ENCODE peak calls at places on chromosomes 2 and 18, in nine cellular contexts. One of them, this sample, is unnamed.

GRCh38 chr2:235553696-235554100 is 59.9 kb downstream of the AGAP1 start:
- DNase-seq in HCT116: no peak
- DNase-seq in K562: no peak
- DNase-seq in HL-60: no peak
- DNase-seq in HepG2: no peak
- DNase-seq in GM12878: no peak
- DNase-seq in SK-N-SH: no peak
- DNase-seq in A549: peak
- DNase-seq in Panc1: no peak
- DNase-seq in this sample: no peak

GRCh38 chr18:24060644-24061043 is 46.1 kb downstream of the TTC39C start:
- DNase-seq in A549: no peak
- DNase-seq in Panc1: no peak
- DNase-seq in HepG2: peak
- DNase-seq in GM12878: no peak
- DNase-seq in K562: no peak
- DNase-seq in HL-60: no peak
- DNase-seq in HCT116: no peak
- DNase-seq in SK-N-SH: no peak
- DNase-seq in this sample: no peak

GRCh38 chr2:109680523-109681297 is 66.5 kb downstream of the SOWAHC start:
- DNase-seq in HL-60: no peak
- DNase-seq in GM12878: no peak
- DNase-seq in K562: no peak
- DNase-seq in Panc1: no peak
- DNase-seq in HCT116: no peak
- DNase-seq in SK-N-SH: no peak
- DNase-seq in A549: peak
- DNase-seq in HepG2: peak
- DNase-seq in this sample: no peak

GRCh38 chr2:88139203-88139702 is 11.4 kb upstream of the FABP1 start:
- DNase-seq in HL-60: no peak
- DNase-seq in Panc1: no peak
- DNase-seq in HepG2: peak
- DNase-seq in HCT116: no peak
- DNase-seq in GM12878: no peak
- DNase-seq in A549: no peak
- DNase-seq in K562: no peak
- DNase-seq in SK-N-SH: no peak
- DNase-seq in this sample: no peak

GRCh38 chr2:197158138-197158537 is 152.4 kb downstream of the ANKRD44 start:
- DNase-seq in HepG2: no peak
- DNase-seq in Panc1: no peak
- DNase-seq in A549: no peak
- DNase-seq in HCT116: no peak
- DNase-seq in SK-N-SH: no peak
- DNase-seq in GM12878: no peak
- DNase-seq in K562: no peak
- DNase-seq in HL-60: no peak
- DNase-seq in this sample: no peak

GRCh38 chr18:33914399-33914798 is 310.3 kb downstream of the NOL4 start:
- DNase-seq in A549: no peak
- DNase-seq in HCT116: no peak
- DNase-seq in SK-N-SH: no peak
- DNase-seq in HepG2: no peak
- DNase-seq in GM12878: no peak
- DNase-seq in Panc1: no peak
- DNase-seq in HL-60: no peak
- DNase-seq in K562: no peak
- DNase-seq in this sample: no peak

GRCh38 chr2:239870863-239871262 is 154.3 kb downstream of the NDUFA10 start:
- DNase-seq in Panc1: no peak
- DNase-seq in SK-N-SH: no peak
- DNase-seq in HepG2: no peak
- DNase-seq in HCT116: no peak
- DNase-seq in GM12878: no peak
- DNase-seq in K562: no peak
- DNase-seq in A549: no peak
- DNase-seq in HL-60: no peak
- DNase-seq in this sample: no peak

GRCh38 chr2:170088776-170089175 is 89.2 kb upstream of the MYO3B start:
- DNase-seq in SK-N-SH: no peak
- DNase-seq in GM12878: no peak
- DNase-seq in HL-60: no peak
- DNase-seq in K562: no peak
- DNase-seq in HCT116: no peak
- DNase-seq in A549: no peak
- DNase-seq in HepG2: no peak
- DNase-seq in Panc1: no peak
- DNase-seq in this sample: no peak

GRCh38 chr2:197806317-197806633 is 1.9 kb downstream of the PLCL1 start:
- DNase-seq in SK-N-SH: no peak
- DNase-seq in A549: no peak
- DNase-seq in HL-60: no peak
- DNase-seq in HepG2: no peak
- DNase-seq in Panc1: no peak
- DNase-seq in HCT116: no peak
- DNase-seq in K562: no peak
- DNase-seq in GM12878: no peak
- DNase-seq in this sample: no peak

GRCh38 chr2:118577202-118577601 is 270.2 kb downstream of the EN1 start:
- DNase-seq in HCT116: no peak
- DNase-seq in A549: no peak
- DNase-seq in SK-N-SH: no peak
- DNase-seq in K562: no peak
- DNase-seq in Panc1: no peak
- DNase-seq in GM12878: no peak
- DNase-seq in HL-60: no peak
- DNase-seq in HepG2: no peak
- DNase-seq in this sample: no peak

GRCh38 chr18:62335494-62335893 is 10.4 kb downstream of the TNFRSF11A start:
- DNase-seq in Panc1: no peak
- DNase-seq in HepG2: no peak
- DNase-seq in GM12878: no peak
- DNase-seq in A549: no peak
- DNase-seq in HL-60: no peak
- DNase-seq in K562: no peak
- DNase-seq in SK-N-SH: no peak
- DNase-seq in HCT116: no peak
- DNase-seq in this sample: no peak

GRCh38 chr18:11470941-11471340 is 138.5 kb upstream of the SLC35G4 start:
- DNase-seq in A549: no peak
- DNase-seq in GM12878: no peak
- DNase-seq in HL-60: no peak
- DNase-seq in SK-N-SH: no peak
- DNase-seq in Panc1: no peak
- DNase-seq in K562: no peak
- DNase-seq in HCT116: no peak
- DNase-seq in HepG2: no peak
- DNase-seq in this sample: no peak

GRCh38 chr18:22705328-22705727 is 227.8 kb upstream of the RBBP8 start:
- DNase-seq in K562: no peak
- DNase-seq in HCT116: no peak
- DNase-seq in HL-60: no peak
- DNase-seq in HepG2: no peak
- DNase-seq in SK-N-SH: no peak
- DNase-seq in Panc1: no peak
- DNase-seq in GM12878: no peak
- DNase-seq in A549: peak
- DNase-seq in this sample: no peak

GRCh38 chr2:176129013-176129796 is at the start of gene HOXD8:
- DNase-seq in A549: peak
- DNase-seq in HCT116: peak
- DNase-seq in GM12878: no peak
- DNase-seq in HL-60: no peak
- DNase-seq in HepG2: no peak
- DNase-seq in Panc1: no peak
- DNase-seq in K562: peak
- DNase-seq in SK-N-SH: peak
- DNase-seq in this sample: peak

GRCh38 chr18:70840649-70841048 is 551.8 kb downstream of the SOCS6 start:
- DNase-seq in HL-60: no peak
- DNase-seq in Panc1: no peak
- DNase-seq in GM12878: no peak
- DNase-seq in A549: no peak
- DNase-seq in SK-N-SH: no peak
- DNase-seq in HepG2: peak
- DNase-seq in HCT116: no peak
- DNase-seq in K562: no peak
- DNase-seq in this sample: no peak

DNA sequence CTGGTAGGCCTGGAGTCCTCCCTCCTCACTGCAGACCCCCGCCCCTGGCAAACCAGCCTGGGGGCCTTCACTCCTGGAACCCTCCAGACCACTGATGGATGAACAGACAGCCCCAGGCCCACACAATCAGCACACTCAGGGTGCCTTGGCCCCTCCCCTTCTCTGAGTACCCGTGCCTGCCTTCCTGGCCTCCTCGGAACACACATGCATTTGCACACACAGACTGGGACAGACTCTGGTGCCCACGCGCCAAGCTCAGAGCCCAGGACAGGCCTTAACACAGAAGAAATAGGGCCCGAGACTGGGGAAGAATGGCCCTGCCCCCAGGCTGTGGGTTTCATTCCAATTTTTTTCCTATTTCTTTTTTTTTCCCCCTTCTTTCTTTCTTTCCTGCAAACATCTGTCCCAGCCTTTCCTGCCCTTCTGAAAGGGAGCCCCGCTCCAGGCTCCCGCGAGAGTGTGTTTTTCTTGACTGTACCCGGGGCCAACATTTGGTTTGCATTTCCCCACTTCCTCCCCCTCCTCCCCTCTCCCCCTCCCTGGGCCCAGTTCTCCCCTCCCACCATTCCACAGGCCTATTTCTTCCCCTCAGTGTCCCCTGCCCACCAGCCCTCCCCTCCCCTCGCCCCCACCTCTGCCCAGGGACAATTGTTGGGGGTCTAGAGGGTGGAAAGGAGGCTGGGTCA is 613 bp upstream of the TNS1 start:
- DNase-seq in HL-60: no peak
- DNase-seq in SK-N-SH: peak
- DNase-seq in HepG2: no peak
- DNase-seq in Panc1: no peak
- DNase-seq in A549: no peak
- DNase-seq in K562: no peak
- DNase-seq in HCT116: no peak
- DNase-seq in GM12878: no peak
- DNase-seq in this sample: no peak
- TF ChIP-seq REST in HL-60: no peak
- TF ChIP-seq REST in SK-N-SH: no peak
- TF ChIP-seq REST in HepG2: no peak
- TF ChIP-seq REST in Panc1: no peak
- TF ChIP-seq REST in A549: no peak
- TF ChIP-seq REST in K562: no peak
- TF ChIP-seq REST in HCT116: no peak
- TF ChIP-seq REST in GM12878: no peak
- TF ChIP-seq REST in this sample: no peak

DNA sequence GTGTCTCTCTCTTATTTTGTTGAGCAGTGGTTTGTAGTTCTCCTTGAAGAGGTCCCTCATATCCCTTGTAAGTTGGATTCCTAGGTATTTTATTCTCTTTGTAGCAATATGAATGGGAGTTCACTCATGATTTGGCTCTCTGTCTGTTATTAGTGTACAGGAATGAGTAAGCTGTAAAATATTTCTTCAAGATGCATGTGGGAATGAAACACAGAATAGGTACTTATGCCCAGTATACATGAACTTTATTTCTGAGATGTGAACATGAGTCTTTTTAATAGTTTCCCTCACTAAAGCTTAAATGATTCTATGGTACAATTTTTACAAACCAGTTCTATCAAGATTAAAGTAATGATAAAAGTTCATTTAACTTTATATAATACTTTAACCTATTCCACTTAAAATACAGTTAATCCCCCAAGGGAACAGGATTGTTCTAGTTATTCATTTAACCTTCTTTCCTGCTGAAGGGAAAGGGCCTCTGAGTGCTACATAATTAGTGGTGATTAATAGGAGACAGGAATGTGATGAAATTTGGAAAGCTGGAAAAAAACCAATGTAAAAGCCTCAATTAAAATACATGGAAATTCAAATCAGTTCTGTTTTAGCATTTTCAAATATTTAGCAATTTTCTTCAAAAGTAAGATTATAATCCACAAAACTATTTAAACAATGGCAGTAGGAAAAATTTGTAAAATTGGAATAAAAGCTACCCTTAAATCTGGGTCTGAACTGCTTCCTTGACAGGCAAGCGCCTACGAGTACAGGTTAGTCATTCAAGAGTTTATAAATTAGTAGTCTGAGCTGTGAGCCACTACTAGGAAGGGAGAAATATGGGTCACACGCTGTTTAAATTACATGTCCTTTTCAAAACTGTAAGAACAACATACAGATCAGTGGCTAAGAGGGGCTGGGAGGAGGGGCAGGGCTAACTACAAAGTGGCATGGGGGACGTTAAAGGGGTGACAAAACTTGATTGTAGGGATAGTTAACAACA is 28.9 kb downstream of the SPIRE1 start:
- DNase-seq in HepG2: no peak
- DNase-seq in HCT116: no peak
- DNase-seq in SK-N-SH: no peak
- DNase-seq in Panc1: no peak
- DNase-seq in K562: no peak
- DNase-seq in GM12878: no peak
- DNase-seq in A549: no peak
- DNase-seq in HL-60: no peak
- DNase-seq in this sample: no peak
- TF ChIP-seq REST in HepG2: no peak
- TF ChIP-seq REST in HCT116: no peak
- TF ChIP-seq REST in SK-N-SH: no peak
- TF ChIP-seq REST in Panc1: no peak
- TF ChIP-seq REST in K562: no peak
- TF ChIP-seq REST in GM12878: no peak
- TF ChIP-seq REST in A549: no peak
- TF ChIP-seq REST in HL-60: no peak
- TF ChIP-seq REST in this sample: no peak

GRCh38 chr2:39919511-39920317 is 140.7 kb upstream of the THUMPD2 start:
- DNase-seq in HL-60: no peak
- DNase-seq in A549: no peak
- DNase-seq in HepG2: no peak
- DNase-seq in K562: no peak
- DNase-seq in GM12878: no peak
- DNase-seq in Panc1: no peak
- DNase-seq in HCT116: no peak
- DNase-seq in SK-N-SH: no peak
- DNase-seq in this sample: no peak
- TF ChIP-seq REST in HL-60: no peak
- TF ChIP-seq REST in A549: no peak
- TF ChIP-seq REST in HepG2: no peak
- TF ChIP-seq REST in K562: no peak
- TF ChIP-seq REST in GM12878: no peak
- TF ChIP-seq REST in Panc1: no peak
- TF ChIP-seq REST in HCT116: no peak
- TF ChIP-seq REST in SK-N-SH: no peak
- TF ChIP-seq REST in this sample: no peak

DNA sequence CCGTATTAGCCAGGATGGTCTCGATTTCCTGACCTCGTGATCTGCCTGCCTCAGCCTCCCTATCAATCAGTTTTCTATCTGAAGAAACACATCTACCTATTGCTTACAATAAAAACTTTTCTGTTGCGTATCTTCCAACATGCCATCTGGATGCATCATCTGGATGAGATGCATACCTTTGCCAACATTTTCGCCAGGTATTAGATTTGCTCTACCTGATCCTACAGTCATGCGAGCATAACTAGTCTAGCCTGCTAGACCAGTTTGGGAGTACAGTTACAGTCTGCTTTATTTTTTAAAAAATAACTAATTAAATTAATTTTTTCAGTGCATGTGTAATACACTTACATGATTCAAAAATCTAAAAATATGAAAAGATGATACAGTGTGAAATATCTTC is 334.0 kb upstream of the MEX3C start:
- DNase-seq in HepG2: no peak
- DNase-seq in A549: no peak
- DNase-seq in SK-N-SH: no peak
- DNase-seq in GM12878: no peak
- DNase-seq in HL-60: no peak
- DNase-seq in Panc1: no peak
- DNase-seq in HCT116: no peak
- DNase-seq in K562: no peak
- DNase-seq in this sample: no peak
- TF ChIP-seq REST in HepG2: no peak
- TF ChIP-seq REST in A549: no peak
- TF ChIP-seq REST in SK-N-SH: no peak
- TF ChIP-seq REST in GM12878: no peak
- TF ChIP-seq REST in HL-60: no peak
- TF ChIP-seq REST in Panc1: no peak
- TF ChIP-seq REST in HCT116: no peak
- TF ChIP-seq REST in K562: no peak
- TF ChIP-seq REST in this sample: no peak